ENCODE peak calls at places on chromosomes 4 and X, in four cellular contexts. P is esophagus squamous epithelium; J is naive thymus-derived CD4-positive, alpha-beta T cell; U is stomach. C is an unnamed sample.

GRCh38 chr4:152243890-152244595 is 291.8 kb downstream of the FBXW7 start:
- DNase-seq in U (no peak), P (no peak), J (no peak), C (no peak)

GRCh38 chr4:182297659-182298058 is 54.5 kb downstream of the TENM3 start:
- DNase-seq in U (no peak), J (no peak), P (no peak), C (no peak)

GRCh38 chr4:30789219-30789671 is 69.1 kb downstream of the PCDH7 start:
- DNase-seq in J (no peak), P (no peak), U (no peak), C (peak; percentile 47)

GRCh38 chrX:16429391-16429790 is 220.6 kb upstream of the S100G start:
- DNase-seq in P (no peak), U (no peak), J (no peak), C (no peak)

GRCh38 chr4:8649631-8650261 is 57.2 kb downstream of the CPZ start:
- DNase-seq in P (no peak), U (peak; percentile 13), J (no peak), C (no peak)

GRCh38 chr4:166143227-166143626 is 270.2 kb downstream of the TLL1 start:
- DNase-seq in P (no peak), U (no peak), J (no peak), C (no peak)

GRCh38 chr4:162115323-162115722 is 48.5 kb downstream of the FSTL5 start:
- DNase-seq in P (no peak), U (no peak), J (no peak), C (no peak)

GRCh38 chr4:81405900-81406401 is 65.8 kb downstream of the RASGEF1B start:
- DNase-seq in U (peak; percentile 42), P (no peak), J (peak; percentile 54), C (peak; percentile 66)

GRCh38 chr4:7722716-7723115 is 216.9 kb downstream of the AFAP1 start:
- DNase-seq in J (no peak), P (no peak), U (no peak), C (no peak)

DNA sequence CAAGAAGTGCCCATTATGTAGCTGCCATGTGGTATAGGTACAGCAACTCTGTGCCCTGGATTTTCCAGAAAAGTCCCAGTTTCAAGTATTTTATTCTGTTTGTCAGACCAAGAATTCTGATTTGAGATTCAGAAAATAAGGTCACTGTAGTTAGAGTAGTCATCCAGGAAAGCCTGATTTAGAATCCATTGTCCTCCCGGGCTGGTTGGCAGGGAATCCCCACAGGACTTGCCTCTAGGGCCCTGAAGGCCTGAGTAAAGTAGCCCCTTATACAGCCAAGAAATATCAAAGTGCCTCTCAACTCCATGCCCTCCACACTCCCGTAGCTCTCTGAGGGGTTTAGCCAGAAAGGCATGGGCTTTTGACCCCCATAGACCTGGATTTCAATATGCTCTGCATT is 36.3 kb downstream of the RTL5 start:
- DNase-seq in J (no peak), U (no peak), P (no peak), C (no peak)
- H3K4me1 ChIP-seq in J (peaks cover 5% of the 10 kb centered on the region), U (no peaks in the 10 kb centered on the region), P (no peaks in the 10 kb centered on the region), C (no peaks in the 10 kb centered on the region)

DNA sequence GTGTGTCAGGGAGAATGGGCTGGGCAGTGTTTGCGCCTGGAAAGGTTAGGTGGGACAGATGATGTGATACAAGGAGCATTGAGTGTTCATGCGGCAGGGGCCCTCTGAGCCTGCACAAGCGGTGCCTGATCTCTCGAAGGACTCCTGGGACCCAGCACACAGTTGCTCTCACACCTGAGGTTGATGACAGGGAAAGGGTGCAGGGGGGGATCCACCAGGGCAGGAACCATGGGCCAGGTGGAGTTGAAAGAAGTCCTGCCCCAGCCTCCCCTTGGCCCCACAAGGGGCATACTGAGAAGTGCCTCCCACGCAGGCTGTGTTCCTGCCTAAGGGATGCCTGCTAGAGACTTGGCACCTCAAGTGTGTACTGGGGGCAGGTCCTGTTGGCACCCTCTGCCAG is 33.1 kb downstream of the TKTL1 start:
- DNase-seq in U (no peak), P (no peak), J (no peak), C (no peak)
- H3K4me1 ChIP-seq in U (no peaks in the 10 kb centered on the region), P (peaks cover 20% of the 10 kb centered on the region), J (peaks cover 44% of the 10 kb centered on the region), C (no peaks in the 10 kb centered on the region)

GRCh38 chr4:54230479-54231418 is 1.7 kb downstream of the PDGFRA start:
- DNase-seq in U (no peak), J (no peak), P (no peak), C (peak; percentile 19)
- H3K4me1 ChIP-seq in U (peaks cover 76% of the 10 kb centered on the region), J (peaks cover 28% of the 10 kb centered on the region), P (peaks cover 94% of the 10 kb centered on the region), C (peaks cover 13% of the 10 kb centered on the region)

GRCh38 chr4:96652158-96652557 is 812.3 kb downstream of the PDHA2 start:
- DNase-seq in J (no peak), U (no peak), P (no peak), C (no peak)

GRCh38 chr4:96646146-96646545 is 806.3 kb downstream of the PDHA2 start:
- DNase-seq in P (no peak), U (no peak), J (no peak), C (no peak)

GRCh38 chr4:96654045-96654444 is 814.2 kb downstream of the PDHA2 start:
- DNase-seq in J (no peak), U (no peak), P (no peak), C (no peak)

GRCh38 chr4:96652821-96653220 is 812.9 kb downstream of the PDHA2 start:
- DNase-seq in J (no peak), P (no peak), U (no peak), C (no peak)

GRCh38 chr4:96649536-96649935 is 809.6 kb downstream of the PDHA2 start:
- DNase-seq in P (no peak), J (no peak), U (no peak), C (no peak)
- H3K4me1 ChIP-seq in P (no peaks in the 10 kb centered on the region), J (no peaks in the 10 kb centered on the region), U (no peaks in the 10 kb centered on the region), C (no peaks in the 10 kb centered on the region)

DNA sequence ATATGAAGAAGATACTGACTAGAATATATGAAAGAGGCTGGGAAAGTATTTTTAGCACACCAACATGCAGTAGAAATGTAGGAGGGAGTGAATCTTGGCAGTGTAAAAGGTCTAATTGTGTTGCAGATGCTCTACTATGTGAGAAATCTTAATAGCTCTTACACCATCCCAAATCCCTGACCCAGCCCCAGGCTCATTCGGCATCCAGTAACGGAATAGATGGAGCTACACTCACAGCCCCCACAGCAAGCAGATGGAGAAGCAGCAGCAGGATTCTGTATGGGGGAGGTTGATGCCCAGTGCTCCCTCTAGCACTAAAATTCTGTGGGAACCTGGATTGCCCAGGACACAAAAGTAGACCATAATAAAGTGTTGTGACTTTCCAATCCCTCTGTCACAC is 153.2 kb upstream of the PRDX4 start:
- DNase-seq in U (no peak), P (no peak), J (no peak), C (no peak)
- H3K4me1 ChIP-seq in U (no peaks in the 10 kb centered on the region), P (peaks cover 5% of the 10 kb centered on the region), J (no peaks in the 10 kb centered on the region), C (no peaks in the 10 kb centered on the region)

GRCh38 chr4:158965208-158965607 is 137.7 kb upstream of the RAPGEF2 start:
- DNase-seq in U (no peak), P (no peak), J (no peak), C (no peak)

GRCh38 chr4:158968961-158969360 is 133.9 kb upstream of the RAPGEF2 start:
- DNase-seq in P (no peak), U (no peak), J (no peak), C (no peak)

GRCh38 chr4:158964728-158965124 is 138.2 kb upstream of the RAPGEF2 start:
- DNase-seq in U (no peak), P (no peak), J (no peak), C (no peak)

GRCh38 chr4:158962396-158962795 is 140.5 kb upstream of the RAPGEF2 start:
- DNase-seq in J (no peak), U (no peak), P (no peak), C (no peak)

DNA sequence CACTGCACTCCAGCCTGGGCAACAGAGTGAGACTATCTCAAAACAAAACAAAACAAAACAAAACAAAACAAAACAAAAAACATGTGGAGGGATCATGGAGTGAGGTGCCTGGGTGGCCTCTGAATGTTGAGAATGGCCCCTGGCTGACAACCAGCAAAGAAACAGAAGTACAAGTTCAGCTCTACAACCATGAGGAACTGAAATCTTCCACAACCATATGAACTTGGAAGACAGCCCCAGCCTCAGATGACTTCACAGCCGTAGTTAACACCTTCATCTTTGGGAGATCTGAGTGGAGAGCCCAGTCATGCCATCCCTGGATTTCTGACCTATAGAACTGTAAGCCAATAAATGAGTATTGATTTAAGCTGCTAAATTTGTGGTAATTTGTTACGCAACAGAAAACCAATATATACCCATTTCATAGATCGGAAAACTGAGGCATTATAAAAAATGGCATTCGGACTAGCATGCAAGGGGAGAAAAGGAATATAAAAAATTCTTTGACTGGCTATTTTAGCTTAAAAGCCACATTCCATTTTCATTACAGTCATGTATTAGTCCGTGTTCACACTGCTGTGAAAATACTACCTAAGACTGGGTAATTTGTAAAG is 138.7 kb upstream of the RAPGEF2 start:
- DNase-seq in J (no peak), P (no peak), U (no peak), C (no peak)
- H3K4me1 ChIP-seq in J (no peaks in the 10 kb centered on the region), P (no peaks in the 10 kb centered on the region), U (no peaks in the 10 kb centered on the region), C (peaks cover 9% of the 10 kb centered on the region)

C was measured in Caco-2.